ENCODE peak calls at places on chromosomes 1 and 21, in eight cellular contexts. K is cardiac muscle cell, D is left ventricle myocardium inferior, U is OCI-LY7, M is psoas muscle, Q is BE2C, I is PC-3, H is IMR-90. V is an unnamed sample.

GRCh38 chr1:225824522-225824921 is 14.6 kb downstream of the EPHX1 start:
- DNase-seq in K (no peak), D (no peak), U (no peak), M (no peak), Q (no peak), I (no peak), H (no peak), V (no peak)

GRCh38 chr1:228009116-228009827 is 2.5 kb downstream of the WNT3A start:
- DNase-seq in K (no peak), D (no peak), U (peak; percentile 46), M (no peak), Q (no peak), I (no peak), H (no peak), V (no peak)

GRCh38 chr1:37763791-37764741 is 854 bp downstream of the EPHA10 start:
- DNase-seq in K (peak; percentile 58), D (no peak), U (peak; percentile 15), M (no peak), Q (peak; percentile 15), I (no peak), H (peak; percentile 37), V (no peak)

GRCh38 chr1:183173828-183174227 is 12.2 kb upstream of the LAMC2 start:
- DNase-seq in K (no peak), D (no peak), U (no peak), M (no peak), Q (no peak), I (no peak), H (no peak), V (no peak)

GRCh38 chr1:247400685-247401084 is 15.3 kb upstream of the NLRP3 start:
- DNase-seq in K (no peak), D (no peak), U (no peak), M (no peak), Q (no peak), I (no peak), H (no peak), V (no peak)

GRCh38 chr1:29690156-29690555 is 453.8 kb downstream of the PTPRU start:
- DNase-seq in K (no peak), D (no peak), U (no peak), M (no peak), Q (no peak), I (no peak), H (no peak), V (no peak)

GRCh38 chr1:202802998-202803932 is 5.0 kb downstream of the KDM5B start:
- DNase-seq in K (peak; percentile 69), D (no peak), U (no peak), M (no peak), Q (no peak), I (peak; percentile 54), H (peak; percentile 57), V (no peak)

GRCh38 chr1:77900687-77901293 is 12.4 kb downstream of the NEXN start:
- DNase-seq in K (peak; percentile 74), D (no peak), U (peak; percentile 61), M (no peak), Q (peak; percentile 13), I (peak; percentile 69), H (peak; percentile 63), V (no peak)

GRCh38 chr1:147669475-147670318 is 627 bp downstream of the ACP6 start:
- DNase-seq in K (peak; percentile 51), D (peak; percentile 26), U (peak; percentile 70), M (peak; percentile 40), Q (peak; percentile 32), I (peak; percentile 83), H (peak; percentile 47), V (peak; percentile 10)

GRCh38 chr1:78113156-78113916 is 67.6 kb downstream of the GIPC2 start:
- DNase-seq in K (no peak), D (no peak), U (no peak), M (no peak), Q (no peak), I (no peak), H (no peak), V (no peak)

GRCh38 chr1:27521336-27522147 is 31.6 kb upstream of the WASF2 start:
- DNase-seq in K (no peak), D (peak; percentile 63), U (no peak), M (peak; percentile 50), Q (no peak), I (no peak), H (no peak), V (no peak)

GRCh38 chr1:91651243-91651642 is 150.6 kb downstream of the CDC7 start:
- DNase-seq in K (peak; percentile 20), D (no peak), U (no peak), M (no peak), Q (no peak), I (no peak), H (no peak), V (no peak)

GRCh38 chr1:93566227-93566626 is 115.4 kb downstream of the BCAR3 start:
- DNase-seq in K (peak; percentile 72), D (peak; percentile 60), U (no peak), M (peak; percentile 40), Q (no peak), I (no peak), H (no peak), V (no peak)

GRCh38 chr1:94920061-94920460 is 6.8 kb downstream of the CNN3 start:
- DNase-seq in K (no peak), D (no peak), U (no peak), M (no peak), Q (no peak), I (no peak), H (no peak), V (no peak)

GRCh38 chr1:193141804-193142203 is 20.0 kb downstream of the CDC73 start:
- DNase-seq in K (no peak), D (no peak), U (no peak), M (no peak), Q (no peak), I (no peak), H (no peak), V (no peak)

GRCh38 chr1:161913482-161914140 is 110.1 kb downstream of the OLFML2B start:
- DNase-seq in K (peak; percentile 33), D (no peak), U (no peak), M (no peak), Q (no peak), I (peak; percentile 75), H (peak; percentile 6), V (no peak)

GRCh38 chr1:184903111-184903692 is 71.1 kb downstream of the NIBAN1 start:
- DNase-seq in K (no peak), D (no peak), U (no peak), M (no peak), Q (no peak), I (no peak), H (no peak), V (no peak)

GRCh38 chr1:70509996-70510876 is 99.2 kb downstream of the CTH start:
- DNase-seq in K (peak; percentile 92), D (no peak), U (peak; percentile 76), M (no peak), Q (no peak), I (peak; percentile 96), H (peak; percentile 95), V (no peak)

GRCh38 chr1:74908797-74909196 is 175.8 kb downstream of the TYW3 start:
- DNase-seq in K (no peak), D (no peak), U (no peak), M (no peak), Q (no peak), I (no peak), H (no peak), V (no peak)

GRCh38 chr21:34156957-34157356 is 83.6 kb downstream of the MRPS6 start:
- DNase-seq in K (no peak), D (no peak), U (no peak), M (no peak), Q (no peak), I (no peak), H (no peak), V (no peak)

DNA sequence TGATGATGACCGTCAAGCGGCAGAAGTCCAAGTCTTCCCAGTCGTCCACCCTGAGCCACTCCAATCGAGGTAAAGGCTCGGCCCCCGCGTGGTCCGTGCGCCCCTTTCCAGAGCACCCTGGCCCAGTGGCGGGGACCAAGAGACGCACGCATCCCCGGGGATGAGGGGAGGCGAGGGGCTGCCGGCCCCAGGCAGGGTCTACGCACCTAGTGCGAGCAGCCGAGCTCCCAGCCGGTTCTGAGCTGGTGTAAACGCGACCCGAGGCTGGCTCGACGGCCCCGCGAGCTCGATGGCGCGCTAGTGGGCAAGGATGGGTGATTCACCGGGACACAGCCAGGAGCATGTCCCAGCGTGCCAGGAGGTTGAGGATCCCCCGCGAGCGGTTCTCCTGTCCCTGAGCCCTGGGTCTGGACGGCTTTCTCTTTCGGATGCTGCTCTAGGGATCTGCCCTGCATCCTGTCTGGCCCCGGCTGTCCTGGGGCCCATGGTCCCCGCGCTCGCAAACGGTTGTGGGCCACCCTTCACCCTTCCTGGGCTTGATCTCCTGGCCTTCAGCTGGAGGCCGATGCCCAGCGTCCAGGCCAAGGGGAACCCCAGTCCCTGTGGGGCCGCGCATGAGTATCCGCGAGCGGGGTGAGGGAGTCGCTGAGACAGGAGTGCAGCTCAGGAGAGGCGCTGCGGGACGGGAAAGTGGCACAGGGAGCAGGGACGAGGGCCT is 689 bp downstream of the PKP1 start:
- DNase-seq in K (no peak), D (no peak), U (no peak), M (no peak), Q (no peak), I (peak; percentile 63), H (no peak), V (no peak)
- H3K4me3 ChIP-seq in K (no peak overlapping the region), D (peak overlapping the region; percentile 49), U (no peak overlapping the region), M (peak overlapping the region; percentile 41), Q (no peak overlapping the region), I (peak overlapping the region; percentile 79), H (no peak overlapping the region), V (no peak overlapping the region)

DNA sequence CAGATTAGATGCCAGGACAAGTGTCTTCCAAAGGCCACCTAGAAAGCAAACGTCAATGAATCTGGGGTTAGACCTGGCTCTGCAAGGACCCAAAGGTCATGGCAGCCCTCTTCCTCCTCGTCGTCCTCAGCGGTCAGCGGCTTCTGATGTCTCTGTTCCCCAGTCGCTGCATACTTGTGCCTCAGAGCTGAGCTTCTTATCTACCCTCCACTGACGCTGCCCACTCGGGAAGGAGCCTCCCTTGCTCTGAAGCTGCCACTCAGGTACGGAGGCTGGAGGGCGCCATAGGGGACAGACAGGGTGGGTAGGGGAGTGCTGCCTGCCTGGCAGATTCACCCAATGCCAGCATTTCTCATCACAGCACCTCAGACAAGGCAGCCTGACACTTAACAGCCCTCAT is 11.4 kb upstream of the UMODL1 start:
- DNase-seq in K (no peak), D (no peak), U (no peak), M (no peak), Q (no peak), I (no peak), H (no peak), V (no peak)
- H3K4me1 ChIP-seq in K (no peaks in the 10 kb centered on the region), D (peaks cover 11% of the 10 kb centered on the region), U (peaks cover 48% of the 10 kb centered on the region), M (peaks cover 3% of the 10 kb centered on the region), Q (no peaks in the 10 kb centered on the region), I (peaks cover 32% of the 10 kb centered on the region), H (peaks cover 20% of the 10 kb centered on the region), V (peaks cover 23% of the 10 kb centered on the region)

DNA sequence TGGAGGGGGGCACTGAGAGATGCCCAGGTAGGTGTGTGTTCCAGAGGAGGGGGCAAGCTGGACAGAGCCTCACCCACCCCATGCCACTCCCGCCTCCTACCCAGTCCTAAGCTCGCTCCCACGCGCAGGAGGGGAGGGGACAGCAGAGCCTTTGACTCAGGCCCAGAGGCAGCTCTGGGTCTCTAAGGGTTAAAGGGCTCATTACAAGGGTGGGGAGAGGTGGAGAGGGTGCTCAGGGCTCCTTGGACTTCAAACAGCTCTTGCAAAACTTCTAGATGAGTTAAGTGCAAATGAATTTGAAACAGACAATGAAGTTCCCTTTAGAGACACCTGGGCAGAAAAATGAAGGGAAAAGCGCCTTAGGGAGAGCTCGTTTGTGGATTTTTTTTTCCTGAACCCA is 104.2 kb upstream of the CASZ1 start:
- DNase-seq in K (no peak), D (no peak), U (no peak), M (no peak), Q (peak; percentile 15), I (peak; percentile 57), H (no peak), V (no peak)
- H3K4me3 ChIP-seq in K (no peak overlapping the region), D (no peak overlapping the region), U (no peak overlapping the region), M (no peak overlapping the region), Q (no peak overlapping the region), I (peak overlapping the region; percentile 50), H (no peak overlapping the region), V (no peak overlapping the region)

GRCh38 chr1:248825909-248826760 is at the start of gene SH3BP5L:
- DNase-seq in K (peak; percentile 97), D (peak; percentile 92), U (peak; percentile 95), M (peak; percentile 92), Q (peak; percentile 91), I (peak; percentile 99), H (peak; percentile 96), V (peak; percentile 75)
- H3K4me1 ChIP-seq in K (peaks cover 8% of the 10 kb centered on the region), D (peaks cover 60% of the 10 kb centered on the region), U (peaks cover 40% of the 10 kb centered on the region), M (peaks cover 47% of the 10 kb centered on the region), Q (no peaks in the 10 kb centered on the region), I (peaks cover 56% of the 10 kb centered on the region), H (peaks cover 18% of the 10 kb centered on the region), V (peaks cover 21% of the 10 kb centered on the region)